ENCODE peak calls at places on chromosomes 1 and 21, in five cellular contexts. E, O, N, P and C are unnamed samples.

GRCh38 chr1:69648486-69648885 is 80.8 kb downstream of the LRRC7 start:
- DNase-seq in E (no peak), O (no peak), N (no peak), P (peak; percentile 19), C (no peak)

GRCh38 chr1:31227891-31228290 is 11.8 kb downstream of the NKAIN1 start:
- DNase-seq in E (no peak), O (peak; percentile 85), N (no peak), P (no peak), C (no peak)

GRCh38 chr1:25774921-25775774 is 24.8 kb upstream of the SELENON start:
- DNase-seq in E (peak; percentile 82), O (no peak), N (peak; percentile 76), P (peak; percentile 96), C (no peak)

GRCh38 chr1:78005755-78006154 is 1.0 kb downstream of the DNAJB4 start:
- DNase-seq in E (no peak), O (no peak), N (no peak), P (peak; percentile 41), C (no peak)

GRCh38 chr1:234608720-234609527 is 1.1 kb downstream of the IRF2BP2 start:
- DNase-seq in E (peak; percentile 67), O (no peak), N (peak; percentile 51), P (peak; percentile 84), C (no peak)

GRCh38 chr1:11862890-11863289 is 4.1 kb upstream of the NPPB start:
- DNase-seq in E (no peak), O (no peak), N (no peak), P (no peak), C (no peak)

GRCh38 chr1:33446590-33446989 is 15.7 kb upstream of the PHC2 start:
- DNase-seq in E (no peak), O (no peak), N (no peak), P (no peak), C (no peak)

GRCh38 chr1:231070758-231071443 is 30.8 kb upstream of the FAM89A start:
- DNase-seq in E (no peak), O (no peak), N (no peak), P (no peak), C (no peak)

GRCh38 chr1:104190821-104191220 is 441.1 kb downstream of the AMY1C start:
- DNase-seq in E (no peak), O (no peak), N (no peak), P (no peak), C (no peak)

GRCh38 chr1:13585996-13586395 is 2.4 kb downstream of the PDPN start:
- DNase-seq in E (no peak), O (no peak), N (no peak), P (no peak), C (no peak)

GRCh38 chr1:207463021-207463420 is 8.9 kb downstream of the CR2 start:
- DNase-seq in E (no peak), O (no peak), N (no peak), P (no peak), C (no peak)

GRCh38 chr1:43067856-43068751 is 104.0 kb downstream of the EBNA1BP2 start:
- DNase-seq in E (no peak), O (peak; percentile 51), N (peak; percentile 5), P (peak; percentile 14), C (no peak)

GRCh38 chr1:198158766-198159589 is 2.2 kb downstream of the NEK7 start:
- DNase-seq in E (peak; percentile 80), O (peak; percentile 89), N (peak; percentile 73), P (peak; percentile 86), C (peak; percentile 95)

GRCh38 chr1:160284220-160284781 is 632 bp downstream of the PEX19 start:
- DNase-seq in E (no peak), O (no peak), N (no peak), P (no peak), C (no peak)

GRCh38 chr1:198040880-198041279 is 115.9 kb upstream of the NEK7 start:
- DNase-seq in E (no peak), O (no peak), N (no peak), P (no peak), C (no peak)

GRCh38 chr1:236002025-236002390 is 62.9 kb downstream of the NID1 start:
- DNase-seq in E (no peak), O (no peak), N (no peak), P (no peak), C (no peak)

GRCh38 chr1:212782422-212783154 is 9.0 kb downstream of the NSL1 start:
- DNase-seq in E (no peak), O (no peak), N (no peak), P (peak; percentile 45), C (no peak)

GRCh38 chr21:42474043-42474831 is 21.8 kb downstream of the RSPH1 start:
- DNase-seq in E (no peak), O (no peak), N (no peak), P (no peak), C (no peak)

GRCh38 chr1:96509944-96510343 is 211.6 kb upstream of the PTBP2 start:
- DNase-seq in E (no peak), O (no peak), N (no peak), P (no peak), C (no peak)

GRCh38 chr1:51293898-51294515 is 36.4 kb downstream of the TTC39A start:
- DNase-seq in E (no peak), O (no peak), N (no peak), P (no peak), C (no peak)

GRCh38 chr1:160354388-160354985 is 11.3 kb downstream of the NCSTN start:
- DNase-seq in E (no peak), O (no peak), N (no peak), P (peak; percentile 23), C (no peak)